ENCODE peak calls at places on chromosomes 7 and 10, in six cellular contexts. H, A, O, F, M and X are unnamed samples.

GRCh38 chr7:39589323-39590111 is 23.3 kb downstream of the YAE1 start:
- DNase-seq in A (no peak), M (peak), F (no peak), O (peak), H (peak), X (no peak)

GRCh38 chr10:44981172-44982113 is 2.8 kb upstream of the DEPP1 start:
- DNase-seq in F (no peak), H (peak), A (no peak), O (no peak), M (peak), X (no peak)

GRCh38 chr7:83359108-83359507 is 196.4 kb upstream of the PCLO start:
- DNase-seq in H (no peak), O (no peak), M (no peak), F (no peak), A (no peak), X (peak)

GRCh38 chr7:105350906-105351305 is 37.8 kb downstream of the SRPK2 start:
- DNase-seq in M (no peak), F (no peak), H (no peak), A (no peak), O (no peak), X (no peak)

GRCh38 chr7:81687062-81687461 is 82.8 kb downstream of the HGF start:
- DNase-seq in A (no peak), O (no peak), H (no peak), M (no peak), F (no peak), X (no peak)

GRCh38 chr10:97138174-97138573 is 47.6 kb downstream of the SLIT1 start:
- DNase-seq in A (no peak), H (no peak), O (no peak), M (no peak), F (peak), X (no peak)

GRCh38 chr10:27564381-27564780 is 60.3 kb downstream of the RAB18 start:
- DNase-seq in A (no peak), O (no peak), M (no peak), H (peak), F (no peak), X (no peak)

GRCh38 chr10:35643151-35643975 is 1.3 kb upstream of the FZD8 start:
- DNase-seq in H (no peak), O (no peak), M (peak), F (peak), A (no peak), X (peak)

GRCh38 chr7:44882899-44883298 is 2.4 kb downstream of the PURB start:
- DNase-seq in H (no peak), A (no peak), M (no peak), F (no peak), O (no peak), X (no peak)

GRCh38 chr10:55163388-55163972 is 362.4 kb upstream of the PCDH15 start:
- DNase-seq in A (no peak), H (no peak), F (no peak), O (no peak), M (no peak), X (no peak)

GRCh38 chr7:130902755-130903357 is 168.8 kb upstream of the KLF14 start:
- DNase-seq in H (no peak), O (no peak), F (no peak), M (peak), A (no peak), X (no peak)

GRCh38 chr10:59905735-59906416 is 480 bp downstream of the CCDC6 start:
- DNase-seq in M (no peak), F (peak), A (no peak), H (no peak), O (no peak), X (no peak)

GRCh38 chr10:132685121-132685891 is 100.6 kb downstream of the NKX6-2 start:
- DNase-seq in O (no peak), M (peak), H (peak), A (peak), F (peak), X (no peak)

GRCh38 chr10:102231357-102232318 is 5.5 kb downstream of the ELOVL3 start:
- DNase-seq in H (peak), O (peak), A (no peak), M (peak), F (peak), X (peak)

GRCh38 chr10:12975266-12975665 is 26.2 kb downstream of the CCDC3 start:
- DNase-seq in O (no peak), H (no peak), F (no peak), M (peak), A (no peak), X (no peak)

GRCh38 chr10:46557319-46558140 is 1.1 kb upstream of the GPRIN2 start:
- DNase-seq in H (no peak), M (no peak), A (no peak), F (peak), O (no peak), X (no peak)

GRCh38 chr7:27108390-27109127 is 6.1 kb upstream of the HOXA2 start:
- DNase-seq in M (no peak), O (no peak), A (no peak), H (peak), F (peak), X (no peak)

GRCh38 chr10:88389456-88389855 is 193.7 kb downstream of the RNLS start:
- DNase-seq in A (no peak), H (no peak), M (peak), O (peak), F (no peak), X (no peak)

GRCh38 chr7:134435161-134435920 is 23.6 kb downstream of the AKR1B1 start:
- DNase-seq in H (peak), A (no peak), M (peak), F (no peak), O (no peak), X (no peak)

GRCh38 chr7:81469299-81470083 is 300.4 kb downstream of the HGF start:
- DNase-seq in O (no peak), M (no peak), H (no peak), F (no peak), A (no peak), X (no peak)

GRCh38 chr7:72405871-72406270 is 6.3 kb downstream of the CALN1 start:
- DNase-seq in A (no peak), O (no peak), F (no peak), M (no peak), H (no peak), X (no peak)

GRCh38 chr7:25860882-25861228 is 291.1 kb upstream of the NFE2L3 start:
- DNase-seq in A (no peak), F (no peak), M (no peak), H (no peak), O (no peak), X (no peak)

GRCh38 chr10:90642650-90643049 is 215.2 kb downstream of the HTR7 start:
- DNase-seq in M (no peak), F (no peak), O (no peak), A (no peak), H (no peak), X (no peak)

GRCh38 chr10:70378122-70378521 is 4.3 kb downstream of the LRRC20 start:
- DNase-seq in M (peak), O (no peak), A (no peak), H (peak), F (no peak), X (no peak)